ENCODE peak calls at places on chromosomes 7 and 10, in seven cellular contexts. U is GM12891, R is body of pancreas, C is upper lobe of left lung, M is endothelial cell of umbilical vein, X is heart left ventricle, Z is IMR-90. H is an unnamed sample.

GRCh38 chr10:74075906-74076305 is 74.7 kb downstream of the AP3M1 start:
- DNase-seq in U (no peak), R (no peak), C (no peak), M (no peak), X (no peak), Z (no peak), H (no peak)

GRCh38 chr10:129525408-129525807 is 58.4 kb downstream of the MGMT start:
- DNase-seq in U (no peak), R (no peak), C (no peak), M (no peak), X (no peak), Z (peak; percentile 54), H (no peak)

GRCh38 chr7:74217455-74218342 is 7.9 kb downstream of the LAT2 start:
- DNase-seq in U (no peak), R (no peak), C (no peak), M (no peak), X (no peak), Z (peak; percentile 28), H (no peak)

GRCh38 chr10:76970795-76971519 is 666.7 kb downstream of the KCNMA1 start:
- DNase-seq in U (no peak), R (no peak), C (no peak), M (no peak), X (no peak), Z (no peak), H (no peak)

GRCh38 chr10:71267508-71268240 is 51.4 kb upstream of the SLC29A3 start:
- DNase-seq in U (no peak), R (no peak), C (no peak), M (no peak), X (no peak), Z (no peak), H (no peak)

GRCh38 chr10:119479532-119479931 is 63.0 kb downstream of the RGS10 start:
- DNase-seq in U (no peak), R (no peak), C (no peak), M (no peak), X (no peak), Z (no peak), H (no peak)

GRCh38 chr7:115910541-115911164 is 119.9 kb downstream of the TFEC start:
- DNase-seq in U (no peak), R (no peak), C (no peak), M (peak; percentile 64), X (no peak), Z (peak; percentile 38), H (peak; percentile 13)

GRCh38 chr7:31775511-31775910 is 88.5 kb downstream of the PPP1R17 start:
- DNase-seq in U (no peak), R (peak; percentile 9), C (no peak), M (no peak), X (no peak), Z (no peak), H (no peak)

GRCh38 chr10:11670311-11670825 is 58.9 kb upstream of the USP6NL start:
- DNase-seq in U (no peak), R (no peak), C (no peak), M (no peak), X (no peak), Z (no peak), H (no peak)

GRCh38 chr7:130278892-130279690 is 12.4 kb downstream of the CPA2 start:
- DNase-seq in U (no peak), R (no peak), C (no peak), M (peak; percentile 67), X (no peak), Z (peak; percentile 94), H (no peak)

GRCh38 chr7:3537210-3537875 is 236.3 kb downstream of the SDK1 start:
- DNase-seq in U (no peak), R (no peak), C (no peak), M (no peak), X (no peak), Z (peak; percentile 80), H (no peak)

GRCh38 chr7:37675739-37676138 is 7.8 kb upstream of the GPR141 start:
- DNase-seq in U (no peak), R (no peak), C (no peak), M (no peak), X (no peak), Z (no peak), H (no peak)

GRCh38 chr7:87058739-87059524 is 522 bp downstream of the ELAPOR2 start:
- DNase-seq in U (peak; percentile 14), R (peak; percentile 57), C (no peak), M (peak; percentile 28), X (peak; percentile 16), Z (no peak), H (no peak)

GRCh38 chr10:725786-726185 is 36.3 kb upstream of the DIP2C start:
- DNase-seq in U (no peak), R (no peak), C (no peak), M (no peak), X (no peak), Z (no peak), H (no peak)

GRCh38 chr10:50419091-50419490 is 167.8 kb upstream of the ASAH2 start:
- DNase-seq in U (no peak), R (no peak), C (no peak), M (no peak), X (no peak), Z (no peak), H (peak; percentile 29)

GRCh38 chr10:50417486-50417905 is 166.2 kb upstream of the ASAH2 start:
- DNase-seq in U (no peak), R (no peak), C (no peak), M (peak; percentile 50), X (no peak), Z (peak; percentile 3), H (no peak)

GRCh38 chr10:50419756-50420155 is 168.4 kb upstream of the ASAH2 start:
- DNase-seq in U (no peak), R (no peak), C (no peak), M (no peak), X (no peak), Z (no peak), H (peak; percentile 48)

GRCh38 chr10:50416885-50417284 is 165.6 kb upstream of the ASAH2 start:
- DNase-seq in U (no peak), R (no peak), C (no peak), M (no peak), X (no peak), Z (no peak), H (no peak)

DNA sequence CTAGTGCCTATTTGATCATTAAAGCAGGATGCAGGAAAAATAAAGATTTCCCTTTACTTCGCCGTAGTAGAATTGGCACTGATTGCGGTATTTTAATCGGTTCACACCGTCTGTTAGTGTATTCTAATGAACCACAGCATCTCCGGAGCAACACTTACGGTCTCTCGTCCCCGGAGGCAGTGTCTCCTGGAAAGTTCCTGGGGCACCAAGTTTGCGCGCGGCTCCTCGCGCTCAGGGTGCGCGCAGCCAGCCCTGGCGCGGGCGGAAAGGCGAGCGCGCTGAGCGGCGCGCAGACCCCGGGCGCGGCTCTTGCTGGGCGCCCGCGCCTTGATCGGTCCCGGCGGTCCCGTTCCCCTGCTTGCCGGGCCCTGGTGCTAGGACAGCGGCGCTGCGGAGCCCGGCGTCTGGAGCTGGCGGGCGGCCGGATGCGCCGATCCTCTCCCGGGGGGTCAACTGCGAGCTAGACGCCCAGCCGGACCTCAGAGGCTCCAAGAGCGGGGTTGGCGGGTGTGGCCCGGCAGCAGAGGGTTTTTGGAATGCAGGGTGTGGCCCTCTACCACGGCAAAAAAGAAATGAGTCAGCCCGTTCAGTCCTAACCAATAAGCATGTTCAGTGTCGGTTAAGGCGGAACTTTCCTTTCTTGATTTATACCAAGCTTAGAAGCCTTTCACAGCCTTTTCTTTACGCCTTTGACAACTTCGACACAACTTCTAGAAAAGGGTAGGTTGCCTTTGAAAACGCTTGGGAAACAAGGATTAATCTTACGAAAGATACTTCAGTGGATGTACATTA is 166.8 kb upstream of the ASAH2 start:
- DNase-seq in U (peak; percentile 53), R (peak; percentile 45), C (peak; percentile 94), M (peak; percentile 79), X (peak; percentile 79), Z (peak; percentile 80), H (peak; percentile 88)
- TF ChIP-seq POLR2A in U (no peak), R (peak; percentile 61), C (peak; percentile 79), M (peak; percentile 63), X (peak; percentile 61), Z (peak; percentile 46), H (peak; percentile 78)

GRCh38 chr10:86668297-86669165 is at the start of gene LDB3:
- DNase-seq in U (peak; percentile 58), R (peak; percentile 50), C (peak; percentile 69), M (no peak), X (peak; percentile 85), Z (peak; percentile 73), H (no peak)
- TF ChIP-seq POLR2A in U (no peak), R (no peak), C (no peak), M (no peak), X (peak; percentile 96), Z (peak; percentile 30), H (no peak)

GRCh38 chr10:90866050-90866598 is 5.7 kb upstream of the RPP30 start:
- DNase-seq in U (no peak), R (no peak), C (no peak), M (no peak), X (no peak), Z (no peak), H (no peak)

GRCh38 chr10:90872648-90873020 is 860 bp downstream of the RPP30 start:
- DNase-seq in U (no peak), R (no peak), C (no peak), M (no peak), X (no peak), Z (no peak), H (peak; percentile 58)

GRCh38 chr10:90871279-90871760 is 454 bp upstream of the RPP30 start:
- DNase-seq in U (no peak), R (peak; percentile 37), C (no peak), M (peak; percentile 90), X (peak; percentile 33), Z (peak; percentile 81), H (peak; percentile 70)

GRCh38 chr10:90871761-90872647 is at the start of gene RPP30:
- DNase-seq in U (peak; percentile 50), R (peak; percentile 88), C (peak; percentile 97), M (peak; percentile 92), X (peak; percentile 83), Z (peak; percentile 74), H (peak; percentile 87)
- TF ChIP-seq POLR2A in U (peak; percentile 50), R (peak; percentile 51), C (peak; percentile 27), M (peak; percentile 80), X (peak; percentile 21), Z (no peak), H (peak; percentile 75)

DNA sequence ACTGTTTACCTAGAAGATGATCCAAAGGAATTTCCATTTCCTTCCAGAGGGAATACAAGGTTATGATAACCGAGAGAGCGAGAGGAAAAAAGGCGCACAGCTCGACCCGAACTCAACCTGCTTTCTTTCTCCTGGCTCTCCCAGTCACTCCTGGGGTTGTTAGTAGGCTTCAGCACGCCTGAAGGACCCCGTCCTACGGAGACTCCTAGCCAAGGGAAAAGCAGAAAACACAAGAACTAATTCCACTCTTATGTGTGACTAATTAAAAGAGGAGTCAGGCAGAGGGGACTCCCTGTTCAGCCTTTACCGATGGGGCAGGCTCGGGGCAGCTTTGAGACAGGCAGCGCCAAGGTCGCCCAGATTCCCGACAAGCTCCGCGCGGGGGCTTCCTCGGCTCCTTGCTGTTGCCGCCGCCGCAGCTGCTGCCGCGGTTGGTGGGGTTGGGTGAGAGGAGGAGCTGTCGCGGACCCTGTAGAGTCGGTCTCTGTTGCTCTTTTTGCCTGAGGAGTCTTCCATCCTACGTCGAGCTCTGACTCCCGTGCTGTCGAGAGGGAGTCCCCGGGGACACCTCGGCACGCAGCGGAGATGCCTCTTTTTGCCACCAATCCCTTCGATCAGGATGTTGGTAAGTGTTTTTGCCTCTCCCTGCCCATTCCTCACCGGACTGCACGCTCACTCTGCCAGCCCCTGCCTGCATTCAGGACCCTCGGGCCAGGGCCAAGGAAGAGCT is at the start of gene STAM:
- DNase-seq in U (peak; percentile 64), R (peak; percentile 87), C (peak; percentile 95), M (peak; percentile 96), X (peak; percentile 90), Z (peak; percentile 91), H (peak; percentile 96)
- TF ChIP-seq POLR2A in U (peak; percentile 88), R (peak; percentile 89), C (peak; percentile 72), M (peak; percentile 76), X (peak; percentile 60), Z (peak; percentile 88), H (peak; percentile 96)

GRCh38 chr7:50349963-50350944 is 45.7 kb downstream of the IKZF1 start:
- DNase-seq in U (peak; percentile 45), R (no peak), C (peak; percentile 55), M (no peak), X (no peak), Z (no peak), H (peak; percentile 61)
- TF ChIP-seq POLR2A in U (no peak), R (no peak), C (no peak), M (no peak), X (no peak), Z (no peak), H (peak; percentile 30)